ENCODE peak calls at places on chromosomes 3 and 15, in eight cellular contexts. One of them, this sample, is unnamed.

GRCh38 chr15:70294906-70295305 is 197.2 kb upstream of the TLE3 start:
- DNase-seq in mesendoderm: no peak
- DNase-seq in A549: no peak
- DNase-seq in GM23338: no peak
- DNase-seq in OCI-LY7: no peak
- DNase-seq in astrocyte: no peak
- DNase-seq in H9: no peak
- DNase-seq in neural progenitor cell: no peak
- DNase-seq in this sample: no peak

GRCh38 chr3:72523409-72524172 is 324.7 kb downstream of the SHQ1 start:
- DNase-seq in mesendoderm: peak
- DNase-seq in A549: no peak
- DNase-seq in GM23338: no peak
- DNase-seq in OCI-LY7: peak
- DNase-seq in astrocyte: no peak
- DNase-seq in H9: no peak
- DNase-seq in neural progenitor cell: no peak
- DNase-seq in this sample: no peak

GRCh38 chr3:74009961-74010859 is 385.5 kb upstream of the PDZRN3 start:
- DNase-seq in mesendoderm: no peak
- DNase-seq in A549: no peak
- DNase-seq in GM23338: peak
- DNase-seq in OCI-LY7: no peak
- DNase-seq in astrocyte: no peak
- DNase-seq in H9: no peak
- DNase-seq in neural progenitor cell: peak
- DNase-seq in this sample: no peak

GRCh38 chr3:129278439-129278969 is at the start of gene HMCES:
- DNase-seq in mesendoderm: peak
- DNase-seq in A549: peak
- DNase-seq in GM23338: peak
- DNase-seq in OCI-LY7: peak
- DNase-seq in astrocyte: peak
- DNase-seq in H9: peak
- DNase-seq in neural progenitor cell: peak
- DNase-seq in this sample: peak

GRCh38 chr3:25547103-25547502 is 117.6 kb downstream of the TOP2B start:
- DNase-seq in mesendoderm: no peak
- DNase-seq in A549: no peak
- DNase-seq in GM23338: no peak
- DNase-seq in OCI-LY7: no peak
- DNase-seq in astrocyte: no peak
- DNase-seq in H9: no peak
- DNase-seq in neural progenitor cell: no peak
- DNase-seq in this sample: no peak

GRCh38 chr15:40301467-40302179 is 6.1 kb downstream of the PLCB2 start:
- DNase-seq in mesendoderm: peak
- DNase-seq in A549: no peak
- DNase-seq in GM23338: peak
- DNase-seq in OCI-LY7: no peak
- DNase-seq in astrocyte: no peak
- DNase-seq in H9: peak
- DNase-seq in neural progenitor cell: no peak
- DNase-seq in this sample: no peak

GRCh38 chr3:174208161-174208560 is 651.0 kb upstream of the NAALADL2 start:
- DNase-seq in mesendoderm: peak
- DNase-seq in A549: no peak
- DNase-seq in GM23338: no peak
- DNase-seq in OCI-LY7: no peak
- DNase-seq in astrocyte: no peak
- DNase-seq in H9: no peak
- DNase-seq in neural progenitor cell: no peak
- DNase-seq in this sample: no peak

GRCh38 chr3:183775781-183776180 is 49.6 kb downstream of the MAP6D1 start:
- DNase-seq in mesendoderm: no peak
- DNase-seq in A549: no peak
- DNase-seq in GM23338: no peak
- DNase-seq in OCI-LY7: no peak
- DNase-seq in astrocyte: no peak
- DNase-seq in H9: no peak
- DNase-seq in neural progenitor cell: no peak
- DNase-seq in this sample: no peak

GRCh38 chr15:44064706-44065105 is 130.4 kb downstream of the FRMD5 start:
- DNase-seq in mesendoderm: no peak
- DNase-seq in A549: no peak
- DNase-seq in GM23338: no peak
- DNase-seq in OCI-LY7: no peak
- DNase-seq in astrocyte: no peak
- DNase-seq in H9: no peak
- DNase-seq in neural progenitor cell: no peak
- DNase-seq in this sample: no peak

GRCh38 chr3:16203031-16203430 is 28.6 kb downstream of the GALNT15 start:
- DNase-seq in mesendoderm: no peak
- DNase-seq in A549: no peak
- DNase-seq in GM23338: no peak
- DNase-seq in OCI-LY7: no peak
- DNase-seq in astrocyte: peak
- DNase-seq in H9: no peak
- DNase-seq in neural progenitor cell: no peak
- DNase-seq in this sample: peak

GRCh38 chr3:171055336-171056178 is 29.0 kb upstream of the SLC2A2 start:
- DNase-seq in mesendoderm: no peak
- DNase-seq in A549: peak
- DNase-seq in GM23338: no peak
- DNase-seq in OCI-LY7: no peak
- DNase-seq in astrocyte: peak
- DNase-seq in H9: no peak
- DNase-seq in neural progenitor cell: no peak
- DNase-seq in this sample: peak

GRCh38 chr15:68450192-68450591 is 18.2 kb upstream of the ITGA11 start:
- DNase-seq in mesendoderm: no peak
- DNase-seq in A549: no peak
- DNase-seq in GM23338: no peak
- DNase-seq in OCI-LY7: no peak
- DNase-seq in astrocyte: no peak
- DNase-seq in H9: no peak
- DNase-seq in neural progenitor cell: no peak
- DNase-seq in this sample: no peak

GRCh38 chr3:42690191-42690590 is 4.9 kb downstream of the KLHL40 start:
- DNase-seq in mesendoderm: no peak
- DNase-seq in A549: no peak
- DNase-seq in GM23338: no peak
- DNase-seq in OCI-LY7: no peak
- DNase-seq in astrocyte: no peak
- DNase-seq in H9: no peak
- DNase-seq in neural progenitor cell: no peak
- DNase-seq in this sample: no peak

GRCh38 chr15:39369768-39370167 is 211.1 kb upstream of the THBS1 start:
- DNase-seq in mesendoderm: no peak
- DNase-seq in A549: no peak
- DNase-seq in GM23338: no peak
- DNase-seq in OCI-LY7: no peak
- DNase-seq in astrocyte: no peak
- DNase-seq in H9: no peak
- DNase-seq in neural progenitor cell: no peak
- DNase-seq in this sample: no peak

GRCh38 chr3:160928183-160928718 is 172.2 kb downstream of the PPM1L start:
- DNase-seq in mesendoderm: peak
- DNase-seq in A549: no peak
- DNase-seq in GM23338: peak
- DNase-seq in OCI-LY7: peak
- DNase-seq in astrocyte: no peak
- DNase-seq in H9: no peak
- DNase-seq in neural progenitor cell: no peak
- DNase-seq in this sample: no peak

GRCh38 chr15:75606711-75607684 is 18.5 kb downstream of the SNUPN start:
- DNase-seq in mesendoderm: no peak
- DNase-seq in A549: no peak
- DNase-seq in GM23338: no peak
- DNase-seq in OCI-LY7: no peak
- DNase-seq in astrocyte: peak
- DNase-seq in H9: no peak
- DNase-seq in neural progenitor cell: no peak
- DNase-seq in this sample: no peak

GRCh38 chr15:39591141-39591895 is 10.4 kb downstream of the THBS1 start:
- DNase-seq in mesendoderm: no peak
- DNase-seq in A549: no peak
- DNase-seq in GM23338: no peak
- DNase-seq in OCI-LY7: no peak
- DNase-seq in astrocyte: no peak
- DNase-seq in H9: no peak
- DNase-seq in neural progenitor cell: no peak
- DNase-seq in this sample: no peak

GRCh38 chr3:184417619-184418327 is 37.9 kb downstream of the CHRD start:
- DNase-seq in mesendoderm: peak
- DNase-seq in A549: peak
- DNase-seq in GM23338: peak
- DNase-seq in OCI-LY7: peak
- DNase-seq in astrocyte: peak
- DNase-seq in H9: peak
- DNase-seq in neural progenitor cell: peak
- DNase-seq in this sample: peak

GRCh38 chr3:62833538-62833937 is 41.7 kb downstream of the CADPS start:
- DNase-seq in mesendoderm: peak
- DNase-seq in A549: no peak
- DNase-seq in GM23338: peak
- DNase-seq in OCI-LY7: peak
- DNase-seq in astrocyte: no peak
- DNase-seq in H9: no peak
- DNase-seq in neural progenitor cell: peak
- DNase-seq in this sample: no peak

GRCh38 chr3:188581365-188581764 is 427.4 kb downstream of the LPP start:
- DNase-seq in mesendoderm: no peak
- DNase-seq in A549: no peak
- DNase-seq in GM23338: no peak
- DNase-seq in OCI-LY7: peak
- DNase-seq in astrocyte: no peak
- DNase-seq in H9: no peak
- DNase-seq in neural progenitor cell: no peak
- DNase-seq in this sample: no peak

GRCh38 chr3:132872711-132873110 is 150.5 kb upstream of the NPHP3 start:
- DNase-seq in mesendoderm: no peak
- DNase-seq in A549: no peak
- DNase-seq in GM23338: no peak
- DNase-seq in OCI-LY7: no peak
- DNase-seq in astrocyte: no peak
- DNase-seq in H9: no peak
- DNase-seq in neural progenitor cell: no peak
- DNase-seq in this sample: no peak

DNA sequence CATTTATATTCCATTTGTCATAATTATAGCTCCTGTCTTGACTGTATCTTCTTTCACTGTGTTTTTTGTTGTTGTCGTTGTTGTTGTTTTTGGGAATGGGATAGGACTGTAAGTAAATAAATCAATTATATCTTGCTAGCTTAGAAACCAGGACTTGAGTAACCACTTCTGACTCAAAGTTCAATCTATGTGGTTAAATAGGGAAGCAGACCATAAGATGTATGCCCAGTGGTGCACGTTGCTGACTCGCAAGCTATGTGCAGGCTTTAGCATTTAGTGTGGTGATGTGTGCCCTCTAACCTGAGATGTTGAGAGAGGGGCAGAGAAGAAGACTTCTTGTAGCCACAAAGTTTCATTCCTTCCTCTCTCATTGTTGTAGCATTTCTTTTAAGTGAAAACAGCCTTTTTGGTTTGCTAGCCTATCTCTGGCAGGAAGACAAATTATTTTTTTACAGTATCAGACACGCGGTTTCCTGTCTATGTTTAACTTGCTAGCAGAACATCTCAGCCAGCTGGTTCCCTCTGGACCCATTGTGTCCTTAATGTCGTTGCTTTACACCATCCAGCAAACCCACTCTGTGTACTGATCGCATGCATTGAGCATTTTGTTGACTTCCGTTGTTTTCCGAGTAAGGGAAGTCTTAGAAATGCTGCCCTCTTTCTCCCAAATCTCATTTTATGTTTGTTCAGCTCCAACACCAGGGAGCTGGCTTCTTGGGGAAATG is 52.1 kb downstream of the TGFBR2 start:
- DNase-seq in mesendoderm: no peak
- DNase-seq in A549: no peak
- DNase-seq in GM23338: no peak
- DNase-seq in OCI-LY7: peak
- DNase-seq in astrocyte: peak
- DNase-seq in H9: no peak
- DNase-seq in neural progenitor cell: no peak
- DNase-seq in this sample: peak
- H3K4me2 ChIP-seq in mesendoderm: no peak
- H3K4me2 ChIP-seq in A549: peak
- H3K4me2 ChIP-seq in GM23338: peak
- H3K4me2 ChIP-seq in OCI-LY7: peak
- H3K4me2 ChIP-seq in astrocyte: peak
- H3K4me2 ChIP-seq in H9: no peak
- H3K4me2 ChIP-seq in neural progenitor cell: no peak
- H3K4me2 ChIP-seq in this sample: peak

GRCh38 chr3:11636372-11636760 is 7.3 kb downstream of the VGLL4 start:
- DNase-seq in mesendoderm: no peak
- DNase-seq in A549: no peak
- DNase-seq in GM23338: no peak
- DNase-seq in OCI-LY7: no peak
- DNase-seq in astrocyte: no peak
- DNase-seq in H9: no peak
- DNase-seq in neural progenitor cell: no peak
- DNase-seq in this sample: no peak
- H3K4me2 ChIP-seq in mesendoderm: no peak
- H3K4me2 ChIP-seq in A549: no peak
- H3K4me2 ChIP-seq in GM23338: peak
- H3K4me2 ChIP-seq in OCI-LY7: no peak
- H3K4me2 ChIP-seq in astrocyte: peak
- H3K4me2 ChIP-seq in H9: no peak
- H3K4me2 ChIP-seq in neural progenitor cell: no peak
- H3K4me2 ChIP-seq in this sample: no peak

GRCh38 chr3:150829408-150829807 is 66.4 kb upstream of the SIAH2 start:
- DNase-seq in mesendoderm: no peak
- DNase-seq in A549: no peak
- DNase-seq in GM23338: no peak
- DNase-seq in OCI-LY7: no peak
- DNase-seq in astrocyte: no peak
- DNase-seq in H9: no peak
- DNase-seq in neural progenitor cell: no peak
- DNase-seq in this sample: no peak
- H3K4me2 ChIP-seq in mesendoderm: no peak
- H3K4me2 ChIP-seq in A549: no peak
- H3K4me2 ChIP-seq in GM23338: no peak
- H3K4me2 ChIP-seq in OCI-LY7: no peak
- H3K4me2 ChIP-seq in astrocyte: no peak
- H3K4me2 ChIP-seq in H9: no peak
- H3K4me2 ChIP-seq in neural progenitor cell: no peak
- H3K4me2 ChIP-seq in this sample: no peak

DNA sequence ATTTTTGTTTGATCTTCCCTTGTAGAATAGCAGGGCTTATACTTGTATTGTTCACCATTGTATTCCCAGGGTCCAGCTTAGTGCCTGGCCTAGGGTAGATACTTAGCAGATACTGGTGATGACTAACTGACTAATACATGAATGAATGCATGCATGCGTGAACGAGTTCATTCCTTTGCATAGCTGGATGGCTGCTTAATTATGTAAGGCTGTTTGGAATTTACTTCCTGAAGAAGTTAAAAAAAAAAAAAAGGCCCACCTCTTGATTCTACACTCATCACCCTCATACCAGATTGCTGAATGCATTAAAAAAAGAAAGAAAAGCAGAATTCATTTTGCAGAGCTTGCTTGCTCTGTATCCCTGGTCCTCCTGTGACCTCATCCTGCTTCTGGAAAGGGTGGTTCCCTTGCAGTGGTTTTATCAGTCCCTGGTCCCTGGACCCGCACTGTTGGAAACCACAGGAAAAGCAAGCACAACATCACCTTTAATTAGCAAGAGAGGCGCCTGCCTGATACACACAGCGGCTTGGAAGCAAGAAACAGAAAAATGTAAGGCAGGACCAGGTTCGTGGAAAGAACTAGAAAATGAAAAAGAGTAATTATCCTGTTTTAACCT is 277.6 kb upstream of the CFAP20DC start:
- DNase-seq in mesendoderm: peak
- DNase-seq in A549: no peak
- DNase-seq in GM23338: peak
- DNase-seq in OCI-LY7: no peak
- DNase-seq in astrocyte: peak
- DNase-seq in H9: no peak
- DNase-seq in neural progenitor cell: peak
- DNase-seq in this sample: peak
- H3K4me2 ChIP-seq in mesendoderm: no peak
- H3K4me2 ChIP-seq in A549: no peak
- H3K4me2 ChIP-seq in GM23338: no peak
- H3K4me2 ChIP-seq in OCI-LY7: no peak
- H3K4me2 ChIP-seq in astrocyte: peak
- H3K4me2 ChIP-seq in H9: no peak
- H3K4me2 ChIP-seq in neural progenitor cell: no peak
- H3K4me2 ChIP-seq in this sample: no peak